ENCODE peak calls at places on chromosomes 13 and 19, in ten cellular contexts. I is neuronal stem cell, R is SK-N-SH, E is HepG2, L is IMR-90, A is H9, Z is neural progenitor cell, Y is mammary epithelial cell, Q is Karpas-422, K is GM23248. H is an unnamed sample.

GRCh38 chr19:8530061-8530679 is 16.2 kb upstream of the ZNF414 start:
- DNase-seq in L (no peak), Q (no peak), Z (no peak), K (no peak), R (no peak), A (no peak), Y (no peak), I (no peak), E (no peak), H (no peak)

GRCh38 chr19:10551698-10552301 is 8.1 kb downstream of the ATG4D start:
- DNase-seq in Q (peak), K (peak), R (no peak), E (no peak), I (no peak), Z (no peak), A (peak), Y (peak), L (no peak), H (peak)

GRCh38 chr19:35306473-35307246 is 14.7 kb downstream of the MAG start:
- DNase-seq in K (no peak), I (no peak), R (no peak), Q (peak), Z (peak), E (peak), A (peak), L (no peak), Y (no peak), H (no peak)

GRCh38 chr13:31706105-31706504 is 33.2 kb upstream of the RXFP2 start:
- DNase-seq in I (no peak), R (no peak), E (no peak), Z (no peak), K (no peak), L (no peak), Q (no peak), A (no peak), Y (no peak), H (no peak)

GRCh38 chr19:46537136-46538097 is 41.8 kb upstream of the PNMA8B start:
- DNase-seq in I (no peak), Q (peak), A (peak), K (peak), Z (peak), E (no peak), L (peak), Y (peak), R (peak), H (peak)

GRCh38 chr13:74052402-74052928 is 81.7 kb downstream of the KLF12 start:
- DNase-seq in A (no peak), Z (no peak), K (no peak), E (peak), R (no peak), L (no peak), Y (no peak), I (no peak), Q (no peak), H (no peak)

GRCh38 chr13:27965740-27966640 is 3.1 kb downstream of the CDX2 start:
- DNase-seq in K (no peak), A (peak), I (no peak), Y (no peak), L (no peak), Z (peak), Q (no peak), E (no peak), R (peak), H (peak)

GRCh38 chr13:100125946-100126345 is 37.1 kb downstream of the PCCA start:
- DNase-seq in R (no peak), A (no peak), L (no peak), Y (no peak), Q (no peak), E (no peak), Z (no peak), I (no peak), K (no peak), H (no peak)

GRCh38 chr13:93248627-93249047 is 22.0 kb downstream of the GPC6 start:
- DNase-seq in Z (peak), K (no peak), E (peak), R (peak), Q (no peak), A (peak), I (peak), L (peak), Y (no peak), H (no peak)

GRCh38 chr13:60135344-60135743 is 28.4 kb downstream of the DIAPH3 start:
- DNase-seq in Q (no peak), Z (no peak), K (no peak), Y (no peak), A (no peak), I (no peak), L (no peak), E (no peak), R (no peak), H (no peak)

DNA sequence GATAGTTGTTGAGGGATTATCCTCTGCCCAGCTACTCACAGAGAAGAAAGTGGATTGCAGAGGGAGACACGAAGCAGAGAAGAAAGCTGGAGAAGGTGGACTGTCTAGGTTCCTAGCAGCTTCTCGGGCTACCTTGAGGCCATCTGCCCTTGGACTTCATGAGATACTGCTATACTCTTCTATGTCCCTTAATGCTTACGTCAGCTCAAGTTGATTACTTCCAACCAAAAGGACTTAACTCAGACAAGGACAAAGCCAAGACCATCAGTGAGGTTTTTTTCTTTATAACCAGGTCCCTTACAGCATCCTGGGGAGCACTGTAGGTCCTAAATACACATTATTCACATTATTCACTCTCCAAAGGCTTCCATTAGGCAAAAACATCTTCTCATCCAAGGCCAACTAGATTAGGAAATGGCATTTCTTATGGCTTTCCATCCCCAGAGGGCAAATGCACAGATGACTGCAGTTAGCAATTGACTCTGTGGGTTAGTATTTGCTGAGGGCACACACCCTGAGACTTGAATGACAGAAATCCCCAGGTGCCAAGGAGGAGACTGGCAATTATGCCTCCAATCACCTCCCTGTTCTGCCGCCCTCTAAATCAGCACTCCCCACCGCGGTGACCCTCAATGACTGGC is 4.1 kb upstream of the UBE2L5 start:
- DNase-seq in K (no peak), R (no peak), Y (no peak), A (no peak), I (no peak), L (no peak), Q (no peak), Z (no peak), E (no peak), H (no peak)
- H3K9ac ChIP-seq in K (no peak), R (no peak), Y (no peak), A (no peak), I (no peak), L (no peak), Q (no peak), Z (no peak), E (no peak), H (no peak)

GRCh38 chr13:111129465-111130110 is 14.5 kb downstream of the ARHGEF7 start:
- DNase-seq in L (no peak), R (no peak), A (no peak), K (no peak), Q (peak), Y (no peak), Z (no peak), I (no peak), E (no peak), H (no peak)

GRCh38 chr13:111130111-111130508 is 15.0 kb downstream of the ARHGEF7 start:
- DNase-seq in I (no peak), Y (no peak), A (no peak), R (no peak), Z (no peak), K (no peak), Q (no peak), E (no peak), L (no peak), H (no peak)

GRCh38 chr13:111123221-111123620 is 8.1 kb downstream of the ARHGEF7 start:
- DNase-seq in Y (no peak), Q (no peak), Z (no peak), I (no peak), L (no peak), E (no peak), A (no peak), K (no peak), R (peak), H (no peak)

GRCh38 chr13:111123649-111124048 is 8.5 kb downstream of the ARHGEF7 start:
- DNase-seq in K (no peak), I (no peak), R (peak), Q (no peak), Z (no peak), Y (no peak), A (no peak), L (no peak), E (no peak), H (no peak)

GRCh38 chr13:111126509-111126908 is 11.4 kb downstream of the ARHGEF7 start:
- DNase-seq in E (no peak), L (no peak), I (no peak), Z (no peak), K (no peak), Q (no peak), R (no peak), Y (no peak), A (no peak), H (no peak)
- H3K9ac ChIP-seq in E (no peak), L (no peak), I (no peak), Z (no peak), K (no peak), Q (no peak), R (no peak), Y (no peak), A (no peak), H (no peak)

GRCh38 chr13:110361365-110361911 is 54.4 kb downstream of the COL4A2 start:
- DNase-seq in L (peak), R (no peak), Z (no peak), A (no peak), K (peak), I (no peak), E (no peak), Q (no peak), Y (no peak), H (no peak)
- H3K9ac ChIP-seq in L (no peak), R (no peak), Z (no peak), A (no peak), K (peak), I (no peak), E (no peak), Q (no peak), Y (no peak), H (peak)

DNA sequence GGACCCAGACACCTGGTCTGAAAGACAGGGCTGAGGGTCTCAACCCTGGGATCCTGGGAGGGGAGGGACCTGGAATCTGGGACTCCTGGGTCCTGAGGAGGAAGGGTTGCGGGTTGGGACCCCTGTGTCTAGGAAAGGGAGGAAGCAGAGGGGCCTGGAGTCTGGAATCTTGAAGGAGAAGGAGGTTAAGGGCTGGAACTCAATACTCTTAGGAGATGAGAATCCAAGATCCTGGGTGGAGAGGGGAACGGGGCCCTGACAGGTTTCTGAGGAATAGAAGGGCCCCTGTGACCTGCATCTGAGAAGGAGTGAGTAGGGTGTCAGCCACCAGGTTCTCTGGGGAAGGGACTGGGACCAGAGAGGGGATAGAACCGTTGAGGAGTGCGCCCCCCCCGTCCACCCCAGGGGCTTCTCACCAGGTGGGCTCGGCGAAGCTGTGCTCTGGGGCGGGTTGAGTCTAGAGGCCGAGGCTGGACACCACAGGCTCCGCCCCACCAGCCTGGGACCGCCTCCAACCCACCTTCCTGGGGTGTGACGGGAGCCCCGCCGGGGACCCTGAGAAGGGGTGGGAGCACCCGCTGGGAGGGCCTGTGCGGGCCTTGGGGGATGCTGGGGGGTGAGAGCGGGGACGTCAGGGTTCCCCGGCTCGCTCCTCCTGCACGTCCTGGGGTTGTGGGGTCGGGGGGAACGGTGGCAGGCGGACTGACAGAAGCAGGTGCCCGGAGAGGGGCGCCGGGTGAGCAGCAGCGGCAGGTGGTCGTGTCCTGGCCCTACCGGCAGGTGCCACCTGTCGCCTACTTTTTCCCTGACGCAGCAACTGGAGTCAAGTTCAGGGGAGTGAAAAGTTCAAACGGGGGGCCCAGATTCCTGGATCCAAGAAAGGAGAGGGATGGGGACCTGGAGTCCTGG is at the start of gene MAMSTR:
- DNase-seq in Z (no peak), Y (no peak), K (no peak), L (no peak), E (no peak), A (peak), I (no peak), Q (no peak), R (no peak), H (no peak)
- H3K9ac ChIP-seq in Z (no peak), Y (no peak), K (peak), L (no peak), E (peak), A (no peak), I (no peak), Q (peak), R (peak), H (peak)

GRCh38 chr19:40603719-40604646 is 2.8 kb downstream of the LTBP4 start:
- DNase-seq in E (peak), R (peak), Z (peak), A (peak), I (peak), L (peak), Y (peak), K (peak), Q (peak), H (peak)
- H3K9ac ChIP-seq in E (no peak), R (no peak), Z (no peak), A (no peak), I (peak), L (no peak), Y (no peak), K (peak), Q (no peak), H (peak)

GRCh38 chr19:48588670-48589399 is 17.7 kb upstream of the SPACA4 start:
- DNase-seq in A (peak), Z (peak), R (peak), Y (peak), L (peak), I (peak), K (peak), E (peak), Q (peak), H (peak)
- H3K9ac ChIP-seq in A (no peak), Z (no peak), R (no peak), Y (no peak), L (peak), I (no peak), K (peak), E (no peak), Q (no peak), H (peak)

GRCh38 chr19:13022859-13023636 is 27.8 kb downstream of the NFIX start:
- DNase-seq in A (peak), K (peak), Z (peak), I (no peak), E (peak), Q (no peak), R (peak), L (peak), Y (peak), H (peak)
- H3K9ac ChIP-seq in A (no peak), K (peak), Z (no peak), I (no peak), E (peak), Q (no peak), R (peak), L (peak), Y (peak), H (no peak)

GRCh38 chr13:33110386-33110712 is 94.1 kb downstream of the KL start:
- DNase-seq in Q (no peak), Z (no peak), Y (no peak), L (no peak), K (no peak), E (no peak), A (no peak), I (no peak), R (no peak), H (no peak)
- H3K9ac ChIP-seq in Q (peak), Z (no peak), Y (no peak), L (no peak), K (no peak), E (no peak), A (no peak), I (no peak), R (no peak), H (no peak)

H was measured in colonic mucosa.